ENCODE peak calls at places on chromosomes 13 and 19, in eight cellular contexts. J is progenitor cell of endocrine pancreas, M is Peyer's patch, B is thyroid gland, I is bronchial epithelial cell, L is NCI-H748 treated with DMSO at 0.1 percent for 48 hours, O is kidney tubule cell, S is A172. Q is an unnamed sample.

GRCh38 chr19:3285647-3286176 is 61.3 kb downstream of the CELF5 start:
- DNase-seq in J (peak; percentile 54), M (peak; percentile 64), B (no peak), I (no peak), L (no peak), O (no peak), S (no peak), Q (no peak)

GRCh38 chr19:7292352-7292949 is 1.8 kb downstream of the INSR start:
- DNase-seq in J (no peak), M (no peak), B (no peak), I (no peak), L (no peak), O (no peak), S (no peak), Q (no peak)

GRCh38 chr19:57803265-57803593 is 11.5 kb downstream of the ZNF552 start:
- DNase-seq in J (no peak), M (no peak), B (no peak), I (no peak), L (no peak), O (no peak), S (no peak), Q (no peak)

GRCh38 chr19:35142531-35143230 is 374 bp upstream of the FXYD7 start:
- DNase-seq in J (peak; percentile 49), M (peak; percentile 70), B (no peak), I (no peak), L (peak; percentile 24), O (peak; percentile 42), S (no peak), Q (no peak)

GRCh38 chr13:33230178-33230881 is 55.2 kb downstream of the STARD13 start:
- DNase-seq in J (no peak), M (no peak), B (no peak), I (peak; percentile 70), L (no peak), O (peak; percentile 59), S (no peak), Q (peak; percentile 61)

GRCh38 chr19:29268721-29269483 is 56.0 kb upstream of the UQCRFS1 start:
- DNase-seq in J (no peak), M (no peak), B (no peak), I (no peak), L (no peak), O (no peak), S (no peak), Q (no peak)

GRCh38 chr13:75016225-75016624 is 465.7 kb downstream of the TBC1D4 start:
- DNase-seq in J (no peak), M (no peak), B (no peak), I (peak; percentile 21), L (no peak), O (no peak), S (no peak), Q (peak; percentile 9)

GRCh38 chr19:4952945-4953344 is 16.0 kb upstream of the KDM4B start:
- DNase-seq in J (no peak), M (no peak), B (no peak), I (no peak), L (no peak), O (no peak), S (no peak), Q (no peak)

GRCh38 chr19:6126335-6126974 is 9.0 kb upstream of the ACSBG2 start:
- DNase-seq in J (no peak), M (no peak), B (no peak), I (peak; percentile 76), L (peak; percentile 6), O (peak; percentile 85), S (peak; percentile 82), Q (peak; percentile 81)

GRCh38 chr13:39773833-39774232 is 118.4 kb downstream of the COG6 start:
- DNase-seq in J (no peak), M (no peak), B (no peak), I (no peak), L (no peak), O (no peak), S (no peak), Q (peak; percentile 51)

GRCh38 chr13:20609145-20609544 is 42.2 kb downstream of the IFT88 start:
- DNase-seq in J (no peak), M (no peak), B (no peak), I (peak; percentile 79), L (no peak), O (no peak), S (peak; percentile 11), Q (peak; percentile 84)

GRCh38 chr13:29908411-29908810 is 58.0 kb upstream of the UBL3 start:
- DNase-seq in J (no peak), M (no peak), B (no peak), I (peak; percentile 27), L (no peak), O (no peak), S (peak; percentile 76), Q (peak; percentile 39)

Q was measured in M059J.